ENCODE peak calls at places on chromosome 6, in nine cellular contexts. P is adipocyte; C is HEK293T; U is occipital lobe; G is astrocyte of the spinal cord; S is AG08395; Z is foreskin melanocyte; D is activated CD8-positive, alpha-beta memory T cell treated with anti-CD3 and anti-CD28 coated beads, Interleukin-2, amount 10 ng/mL, durations not matched to agents 7 days and 5 days; H is stimulated activated CD4-positive, alpha-beta T cell treated with anti-CD3 and anti-CD28 coated beads, Interleukin-4, amount 100 ng/mL, for 24 hours. Q is an unnamed sample.

GRCh38 chr6:153074761-153075160 is 56.3 kb downstream of the RGS17 start:
- DNase-seq in P (peak), C (no peak), U (no peak), G (no peak), S (peak), Z (no peak), D (no peak), H (no peak), Q (no peak)

GRCh38 chr6:84623956-84624680 is 140.3 kb downstream of the TBX18 start:
- DNase-seq in P (peak), C (no peak), U (no peak), G (peak), S (peak), Z (peak), D (no peak), H (no peak), Q (no peak)

GRCh38 chr6:159125977-159126376 is 43.2 kb upstream of the FNDC1 start:
- DNase-seq in P (no peak), C (no peak), U (peak), G (no peak), S (peak), Z (peak), D (no peak), H (no peak), Q (no peak)

GRCh38 chr6:35967059-35967769 is 46.3 kb upstream of the SRPK1 start:
- DNase-seq in P (no peak), C (no peak), U (peak), G (no peak), S (no peak), Z (no peak), D (no peak), H (no peak), Q (no peak)

GRCh38 chr6:112049051-112049799 is 4.7 kb upstream of the CCN6 start:
- DNase-seq in P (peak), C (no peak), U (no peak), G (no peak), S (no peak), Z (no peak), D (no peak), H (no peak), Q (no peak)

GRCh38 chr6:161111256-161111655 is 119.7 kb downstream of the MAP3K4 start:
- DNase-seq in P (no peak), C (no peak), U (no peak), G (no peak), S (no peak), Z (no peak), D (no peak), H (no peak), Q (no peak)

GRCh38 chr6:139983555-139984276 is 609.3 kb upstream of the CITED2 start:
- DNase-seq in P (peak), C (no peak), U (no peak), G (peak), S (peak), Z (no peak), D (no peak), H (no peak), Q (no peak)

GRCh38 chr6:107820571-107821261 is 3.4 kb downstream of the SCML4 start:
- DNase-seq in P (peak), C (peak), U (no peak), G (peak), S (no peak), Z (peak), D (peak), H (peak), Q (peak)

GRCh38 chr6:116265081-116265829 is 11.4 kb upstream of the TSPYL4 start:
- DNase-seq in P (no peak), C (no peak), U (no peak), G (no peak), S (no peak), Z (no peak), D (no peak), H (no peak), Q (no peak)

GRCh38 chr6:81793811-81794210 is 41.3 kb upstream of the TENT5A start:
- DNase-seq in P (peak), C (no peak), U (no peak), G (peak), S (peak), Z (no peak), D (no peak), H (no peak), Q (no peak)

GRCh38 chr6:151276112-151276745 is 36.5 kb downstream of the AKAP12 start:
- DNase-seq in P (peak), C (no peak), U (no peak), G (peak), S (peak), Z (peak), D (no peak), H (no peak), Q (no peak)

GRCh38 chr6:14200047-14200446 is 82.5 kb downstream of the CD83 start:
- DNase-seq in P (no peak), C (no peak), U (no peak), G (peak), S (no peak), Z (no peak), D (no peak), H (no peak), Q (no peak)

GRCh38 chr6:117451607-117452164 is 25.9 kb upstream of the ROS1 start:
- DNase-seq in P (peak), C (no peak), U (no peak), G (no peak), S (no peak), Z (no peak), D (no peak), H (no peak), Q (no peak)

GRCh38 chr6:75147512-75147911 is 58.3 kb downstream of the COL12A1 start:
- DNase-seq in P (peak), C (no peak), U (no peak), G (peak), S (peak), Z (no peak), D (no peak), H (no peak), Q (no peak)

GRCh38 chr6:155004576-155005345 is 9.6 kb downstream of the TIAM2 start:
- DNase-seq in P (no peak), C (no peak), U (no peak), G (no peak), S (no peak), Z (no peak), D (no peak), H (no peak), Q (no peak)

GRCh38 chr6:129638055-129639019 is 71.6 kb downstream of the ARHGAP18 start:
- DNase-seq in P (peak), C (no peak), U (no peak), G (peak), S (no peak), Z (no peak), D (no peak), H (no peak), Q (no peak)

GRCh38 chr6:118536478-118536877 is 11.6 kb upstream of the PLN start:
- DNase-seq in P (no peak), C (no peak), U (no peak), G (no peak), S (no peak), Z (peak), D (no peak), H (no peak), Q (no peak)

GRCh38 chr6:31763617-31763940 is 1.1 kb downstream of the SAPCD1 start:
- DNase-seq in P (peak), C (no peak), U (no peak), G (peak), S (peak), Z (peak), D (no peak), H (no peak), Q (no peak)

GRCh38 chr6:36820700-36821580 is 18.3 kb downstream of the CPNE5 start:
- DNase-seq in P (peak), C (no peak), U (no peak), G (peak), S (no peak), Z (peak), D (no peak), H (no peak), Q (no peak)